ENCODE peak calls at places on chromosome 6, in six cellular contexts. One of them, this sample, is unnamed.
A peak's percentile ranks its signal among the peaks of the same experiment; 100 is the strongest.

GRCh38 chr6:32181148-32181702 is 2.8 kb downstream of the AGER start:
- DNase-seq in pancreas: no peak
- DNase-seq in brain microvascular endothelial cell: no peak
- DNase-seq in breast epithelium: no peak
- DNase-seq in fibroblast of pulmonary artery: no peak
- DNase-seq in astrocyte: no peak
- DNase-seq in this sample: no peak

GRCh38 chr6:52499681-52500239 is 77.1 kb downstream of the TRAM2 start:
- DNase-seq in pancreas: no peak
- DNase-seq in brain microvascular endothelial cell: no peak
- DNase-seq in breast epithelium: no peak
- DNase-seq in fibroblast of pulmonary artery: no peak
- DNase-seq in astrocyte: no peak
- DNase-seq in this sample: no peak

GRCh38 chr6:103783344-103783743 is 1076.4 kb downstream of the HACE1 start:
- DNase-seq in pancreas: no peak
- DNase-seq in brain microvascular endothelial cell: peak; percentile 1
- DNase-seq in breast epithelium: no peak
- DNase-seq in fibroblast of pulmonary artery: peak; percentile 29
- DNase-seq in astrocyte: no peak
- DNase-seq in this sample: no peak

GRCh38 chr6:45548657-45549515 is 171.2 kb upstream of the SUPT3H start:
- DNase-seq in pancreas: no peak
- DNase-seq in brain microvascular endothelial cell: no peak
- DNase-seq in breast epithelium: no peak
- DNase-seq in fibroblast of pulmonary artery: no peak
- DNase-seq in astrocyte: no peak
- DNase-seq in this sample: peak; percentile 44

GRCh38 chr6:1498491-1499113 is 109.2 kb downstream of the FOXF2 start:
- DNase-seq in pancreas: no peak
- DNase-seq in brain microvascular endothelial cell: no peak
- DNase-seq in breast epithelium: no peak
- DNase-seq in fibroblast of pulmonary artery: no peak
- DNase-seq in astrocyte: no peak
- DNase-seq in this sample: no peak

GRCh38 chr6:42118162-42119001 is 24.0 kb downstream of the C6orf132 start:
- DNase-seq in pancreas: peak; percentile 85
- DNase-seq in brain microvascular endothelial cell: no peak
- DNase-seq in breast epithelium: peak; percentile 89
- DNase-seq in fibroblast of pulmonary artery: no peak
- DNase-seq in astrocyte: no peak
- DNase-seq in this sample: no peak

GRCh38 chr6:37059344-37060194 is 54.1 kb downstream of the FGD2 start:
- DNase-seq in pancreas: no peak
- DNase-seq in brain microvascular endothelial cell: peak; percentile 95
- DNase-seq in breast epithelium: no peak
- DNase-seq in fibroblast of pulmonary artery: peak; percentile 96
- DNase-seq in astrocyte: peak; percentile 95
- DNase-seq in this sample: no peak

GRCh38 chr6:12963566-12963965 is 247.0 kb downstream of the PHACTR1 start:
- DNase-seq in pancreas: no peak
- DNase-seq in brain microvascular endothelial cell: no peak
- DNase-seq in breast epithelium: no peak
- DNase-seq in fibroblast of pulmonary artery: no peak
- DNase-seq in astrocyte: no peak
- DNase-seq in this sample: no peak

GRCh38 chr6:39167866-39168625 is 53.1 kb upstream of the SAYSD1 start:
- DNase-seq in pancreas: no peak
- DNase-seq in brain microvascular endothelial cell: no peak
- DNase-seq in breast epithelium: no peak
- DNase-seq in fibroblast of pulmonary artery: no peak
- DNase-seq in astrocyte: no peak
- DNase-seq in this sample: no peak

DNA sequence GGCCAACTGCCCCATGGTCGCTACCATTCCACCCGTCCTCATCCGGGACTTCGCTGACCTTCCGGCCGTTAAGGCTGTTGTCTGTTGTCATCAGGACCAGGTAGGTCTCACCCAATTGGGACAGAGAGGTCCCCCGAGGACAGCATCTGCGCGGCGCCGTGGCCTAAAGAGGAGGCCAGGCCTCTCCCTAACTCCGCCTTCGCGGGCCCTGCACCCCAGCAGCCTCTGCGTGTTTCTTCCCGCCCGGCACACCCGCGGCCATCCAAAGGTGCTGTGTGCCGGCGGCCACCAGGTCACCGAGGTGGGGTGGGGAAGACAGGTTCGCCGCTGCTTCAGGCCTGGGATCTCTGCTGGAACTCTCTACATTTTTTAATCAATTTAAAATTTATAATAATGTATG is 9.0 kb downstream of the OR2W1 start:
- DNase-seq in pancreas: no peak
- DNase-seq in brain microvascular endothelial cell: no peak
- DNase-seq in breast epithelium: no peak
- DNase-seq in fibroblast of pulmonary artery: no peak
- DNase-seq in astrocyte: no peak
- DNase-seq in this sample: no peak
- TF ChIP-seq CTCF in pancreas: no peak
- TF ChIP-seq CTCF in brain microvascular endothelial cell: no peak
- TF ChIP-seq CTCF in breast epithelium: no peak
- TF ChIP-seq CTCF in fibroblast of pulmonary artery: no peak
- TF ChIP-seq CTCF in astrocyte: no peak
- TF ChIP-seq CTCF in this sample: no peak

GRCh38 chr6:20479075-20479871 is 55.0 kb upstream of the CDKAL1 start:
- DNase-seq in pancreas: no peak
- DNase-seq in brain microvascular endothelial cell: no peak
- DNase-seq in breast epithelium: no peak
- DNase-seq in fibroblast of pulmonary artery: no peak
- DNase-seq in astrocyte: no peak
- DNase-seq in this sample: no peak

GRCh38 chr6:20486641-20487040 is 47.6 kb upstream of the CDKAL1 start:
- DNase-seq in pancreas: no peak
- DNase-seq in brain microvascular endothelial cell: no peak
- DNase-seq in breast epithelium: no peak
- DNase-seq in fibroblast of pulmonary artery: no peak
- DNase-seq in astrocyte: peak; percentile 47
- DNase-seq in this sample: no peak

GRCh38 chr6:20481281-20481680 is 53.0 kb upstream of the CDKAL1 start:
- DNase-seq in pancreas: no peak
- DNase-seq in brain microvascular endothelial cell: no peak
- DNase-seq in breast epithelium: no peak
- DNase-seq in fibroblast of pulmonary artery: no peak
- DNase-seq in astrocyte: no peak
- DNase-seq in this sample: no peak

GRCh38 chr6:20487669-20488375 is 46.4 kb upstream of the CDKAL1 start:
- DNase-seq in pancreas: no peak
- DNase-seq in brain microvascular endothelial cell: no peak
- DNase-seq in breast epithelium: no peak
- DNase-seq in fibroblast of pulmonary artery: no peak
- DNase-seq in astrocyte: peak; percentile 85
- DNase-seq in this sample: no peak

DNA sequence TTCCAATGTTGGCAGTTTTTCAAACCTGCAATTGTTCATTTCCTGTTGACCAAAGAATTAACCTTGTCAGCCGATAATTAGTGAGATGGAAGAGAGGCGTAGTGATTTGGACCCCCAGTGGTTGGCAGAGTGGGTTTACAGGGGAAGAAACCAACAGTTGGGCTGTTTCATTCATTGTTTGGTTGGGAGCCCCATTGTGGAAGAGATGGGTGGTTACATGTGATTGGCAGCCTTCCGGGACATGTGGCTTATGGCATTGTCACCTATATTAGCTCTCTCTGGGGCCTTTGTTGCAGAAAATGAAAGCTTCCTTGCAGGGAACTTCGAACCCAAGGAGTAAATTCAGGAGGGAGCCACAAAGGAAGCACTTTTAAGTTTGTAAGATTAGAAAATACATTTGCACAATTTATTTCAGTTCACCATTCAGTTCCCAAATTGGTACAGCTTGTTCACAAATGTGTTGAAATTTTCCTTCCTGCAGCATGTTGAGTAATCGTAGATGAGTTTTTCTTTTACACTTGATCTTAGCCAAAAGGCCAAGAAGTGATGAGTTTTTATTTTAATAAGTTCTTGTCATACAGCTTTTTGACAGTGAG is 50.3 kb upstream of the CDKAL1 start:
- DNase-seq in pancreas: no peak
- DNase-seq in brain microvascular endothelial cell: no peak
- DNase-seq in breast epithelium: no peak
- DNase-seq in fibroblast of pulmonary artery: peak; percentile 53
- DNase-seq in astrocyte: no peak
- DNase-seq in this sample: no peak
- TF ChIP-seq CTCF in pancreas: no peak
- TF ChIP-seq CTCF in brain microvascular endothelial cell: no peak
- TF ChIP-seq CTCF in breast epithelium: no peak
- TF ChIP-seq CTCF in fibroblast of pulmonary artery: no peak
- TF ChIP-seq CTCF in astrocyte: no peak
- TF ChIP-seq CTCF in this sample: no peak

DNA sequence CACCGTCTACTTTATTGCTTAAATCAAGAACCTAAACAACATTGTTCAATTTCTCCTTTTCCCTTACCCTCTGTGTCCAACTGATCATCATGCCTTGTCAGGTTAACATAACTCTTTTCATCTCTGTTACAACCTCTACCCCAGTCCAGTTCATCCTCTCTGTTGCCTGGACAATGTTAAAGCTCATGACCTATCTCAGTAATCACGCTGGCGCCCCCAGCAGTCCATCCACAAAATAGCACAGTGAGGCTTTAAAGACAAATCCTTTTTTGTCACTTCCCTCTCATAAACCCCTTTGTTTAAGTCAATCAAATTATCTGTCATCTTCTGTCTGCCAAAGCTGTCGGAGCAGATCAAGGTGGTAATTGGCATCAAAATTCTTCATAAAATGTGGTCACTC is 140.1 kb downstream of the QKI start:
- DNase-seq in pancreas: peak; percentile 30
- DNase-seq in brain microvascular endothelial cell: peak; percentile 56
- DNase-seq in breast epithelium: no peak
- DNase-seq in fibroblast of pulmonary artery: peak; percentile 53
- DNase-seq in astrocyte: no peak
- DNase-seq in this sample: peak; percentile 27
- TF ChIP-seq CTCF in pancreas: no peak
- TF ChIP-seq CTCF in brain microvascular endothelial cell: peak; percentile 82
- TF ChIP-seq CTCF in breast epithelium: peak; percentile 18
- TF ChIP-seq CTCF in fibroblast of pulmonary artery: peak; percentile 63
- TF ChIP-seq CTCF in astrocyte: peak; percentile 60
- TF ChIP-seq CTCF in this sample: peak; percentile 21

GRCh38 chr6:47073125-47074110 is 31.3 kb upstream of the ADGRF1 start:
- DNase-seq in pancreas: no peak
- DNase-seq in brain microvascular endothelial cell: no peak
- DNase-seq in breast epithelium: no peak
- DNase-seq in fibroblast of pulmonary artery: no peak
- DNase-seq in astrocyte: no peak
- DNase-seq in this sample: no peak
- TF ChIP-seq CTCF in pancreas: no peak
- TF ChIP-seq CTCF in brain microvascular endothelial cell: peak; percentile 49
- TF ChIP-seq CTCF in breast epithelium: no peak
- TF ChIP-seq CTCF in fibroblast of pulmonary artery: peak; percentile 36
- TF ChIP-seq CTCF in astrocyte: peak; percentile 22
- TF ChIP-seq CTCF in this sample: no peak

GRCh38 chr6:139288496-139289040 is 3.2 kb downstream of the TXLNB start:
- DNase-seq in pancreas: no peak
- DNase-seq in brain microvascular endothelial cell: no peak
- DNase-seq in breast epithelium: no peak
- DNase-seq in fibroblast of pulmonary artery: no peak
- DNase-seq in astrocyte: no peak
- DNase-seq in this sample: no peak

GRCh38 chr6:139289233-139289632 is 2.6 kb downstream of the TXLNB start:
- DNase-seq in pancreas: no peak
- DNase-seq in brain microvascular endothelial cell: no peak
- DNase-seq in breast epithelium: no peak
- DNase-seq in fibroblast of pulmonary artery: no peak
- DNase-seq in astrocyte: no peak
- DNase-seq in this sample: no peak

GRCh38 chr6:139295906-139296305 is 4.1 kb upstream of the TXLNB start:
- DNase-seq in pancreas: no peak
- DNase-seq in brain microvascular endothelial cell: no peak
- DNase-seq in breast epithelium: no peak
- DNase-seq in fibroblast of pulmonary artery: no peak
- DNase-seq in astrocyte: no peak
- DNase-seq in this sample: no peak

GRCh38 chr6:139290787-139291294 is 957 bp downstream of the TXLNB start:
- DNase-seq in pancreas: no peak
- DNase-seq in brain microvascular endothelial cell: peak; percentile 40
- DNase-seq in breast epithelium: no peak
- DNase-seq in fibroblast of pulmonary artery: peak; percentile 72
- DNase-seq in astrocyte: peak; percentile 71
- DNase-seq in this sample: peak; percentile 70

GRCh38 chr6:139291813-139292619 is at the start of gene TXLNB:
- DNase-seq in pancreas: peak; percentile 53
- DNase-seq in brain microvascular endothelial cell: peak; percentile 60
- DNase-seq in breast epithelium: peak; percentile 57
- DNase-seq in fibroblast of pulmonary artery: peak; percentile 95
- DNase-seq in astrocyte: peak; percentile 85
- DNase-seq in this sample: peak; percentile 39
- TF ChIP-seq CTCF in pancreas: no peak
- TF ChIP-seq CTCF in brain microvascular endothelial cell: peak; percentile 9
- TF ChIP-seq CTCF in breast epithelium: no peak
- TF ChIP-seq CTCF in fibroblast of pulmonary artery: peak; percentile 1
- TF ChIP-seq CTCF in astrocyte: no peak
- TF ChIP-seq CTCF in this sample: no peak

DNA sequence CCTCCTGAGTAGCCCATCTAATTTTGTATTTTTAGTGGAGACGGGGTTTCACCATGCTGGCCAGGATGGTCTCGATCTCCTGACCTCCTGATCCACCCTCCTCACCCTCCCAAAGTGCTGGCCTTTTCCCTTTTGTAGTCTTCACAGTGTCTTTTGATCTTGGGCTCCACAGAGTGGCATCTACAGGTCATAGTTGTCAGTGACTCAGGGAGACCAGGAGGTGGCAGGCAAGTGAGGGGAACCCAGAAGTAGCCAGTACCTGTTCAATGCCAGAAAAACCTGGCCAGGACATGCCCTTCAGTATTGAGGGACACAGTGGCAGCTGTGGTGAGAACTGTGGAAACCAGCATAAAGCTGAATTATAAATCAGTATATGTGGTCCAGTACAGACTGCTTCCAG is 19.6 kb downstream of the RPP21 start:
- DNase-seq in pancreas: no peak
- DNase-seq in brain microvascular endothelial cell: no peak
- DNase-seq in breast epithelium: no peak
- DNase-seq in fibroblast of pulmonary artery: no peak
- DNase-seq in astrocyte: no peak
- DNase-seq in this sample: no peak
- TF ChIP-seq CTCF in pancreas: no peak
- TF ChIP-seq CTCF in brain microvascular endothelial cell: no peak
- TF ChIP-seq CTCF in breast epithelium: no peak
- TF ChIP-seq CTCF in fibroblast of pulmonary artery: no peak
- TF ChIP-seq CTCF in astrocyte: no peak
- TF ChIP-seq CTCF in this sample: no peak

DNA sequence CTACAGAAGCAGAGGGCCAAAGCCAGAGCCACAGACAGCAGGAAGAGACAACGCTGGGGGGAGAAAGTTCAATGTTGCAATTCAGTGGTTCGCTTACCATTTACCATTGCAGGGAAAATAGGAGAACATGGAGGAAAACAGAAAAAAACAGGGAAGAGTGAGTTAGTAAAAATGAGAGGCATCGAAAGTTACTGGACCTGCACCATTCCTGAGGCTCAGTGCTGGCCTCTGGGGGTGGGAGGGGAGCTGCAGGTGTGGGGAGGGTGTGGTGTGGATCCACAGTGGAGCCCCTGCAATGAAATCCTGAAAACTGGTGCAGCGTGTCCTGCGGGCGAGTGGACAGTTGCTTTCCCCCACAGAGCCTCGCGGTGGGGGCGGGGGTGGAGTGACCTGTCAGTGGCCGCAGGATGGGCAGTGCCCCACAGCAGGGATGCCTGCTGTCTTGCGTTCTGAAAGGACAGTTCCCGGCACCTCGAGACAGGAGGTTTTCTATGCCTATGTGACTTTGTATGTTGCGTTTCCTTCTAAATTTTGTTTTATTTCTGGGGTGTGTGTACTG is 5.7 kb downstream of the TMEM181 start:
- DNase-seq in pancreas: no peak
- DNase-seq in brain microvascular endothelial cell: no peak
- DNase-seq in breast epithelium: peak; percentile 28
- DNase-seq in fibroblast of pulmonary artery: no peak
- DNase-seq in astrocyte: no peak
- DNase-seq in this sample: no peak
- TF ChIP-seq CTCF in pancreas: no peak
- TF ChIP-seq CTCF in brain microvascular endothelial cell: peak; percentile 34
- TF ChIP-seq CTCF in breast epithelium: no peak
- TF ChIP-seq CTCF in fibroblast of pulmonary artery: peak; percentile 5
- TF ChIP-seq CTCF in astrocyte: no peak
- TF ChIP-seq CTCF in this sample: no peak

This sample was measured in GM20000.